ENCODE peak calls at places on chromosomes 4 and X, in four cellular contexts. C, H, U and R are unnamed samples.

GRCh38 chrX:131841496-131842410 is 181.3 kb upstream of the STK26 start:
- DNase-seq in C (peak; percentile 39), H (peak; percentile 54), U (peak; percentile 22), R (peak; percentile 15)

GRCh38 chr4:181308476-181309170 is 934.6 kb upstream of the TENM3 start:
- DNase-seq in C (no peak), H (no peak), U (no peak), R (no peak)

GRCh38 chrX:74523224-74523623 is 91.2 kb downstream of the RLIM start:
- DNase-seq in C (peak; percentile 41), H (no peak), U (no peak), R (no peak)

GRCh38 chr4:169254546-169254983 is 16.2 kb downstream of the SH3RF1 start:
- DNase-seq in C (peak; percentile 72), H (peak; percentile 45), U (peak; percentile 28), R (no peak)

GRCh38 chrX:153779891-153780677 is 757 bp upstream of the SRPK3 start:
- DNase-seq in C (no peak), H (no peak), U (no peak), R (no peak)

GRCh38 chrX:101958139-101958538 is 26.3 kb upstream of the ZMAT1 start:
- DNase-seq in C (no peak), H (peak; percentile 1), U (no peak), R (no peak)

GRCh38 chrX:31371956-31372355 is 300.1 kb upstream of the FTHL17 start:
- DNase-seq in C (no peak), H (no peak), U (no peak), R (no peak)

GRCh38 chr4:108060164-108060563 is 70.5 kb downstream of the HADH start:
- DNase-seq in C (no peak), H (peak; percentile 22), U (no peak), R (no peak)

GRCh38 chrX:39249999-39250398 is 448.7 kb downstream of the MID1IP1 start:
- DNase-seq in C (no peak), H (no peak), U (no peak), R (no peak)

GRCh38 chr4:100838286-100838685 is 320.5 kb upstream of the EMCN start:
- DNase-seq in C (no peak), H (no peak), U (no peak), R (peak; percentile 40)

GRCh38 chr4:5141802-5142201 is 90.5 kb downstream of the STK32B start:
- DNase-seq in C (no peak), H (no peak), U (no peak), R (no peak)

GRCh38 chr4:5143940-5144339 is 92.7 kb downstream of the STK32B start:
- DNase-seq in C (no peak), H (no peak), U (no peak), R (no peak)

GRCh38 chr4:5143306-5143861 is 92.1 kb downstream of the STK32B start:
- DNase-seq in C (no peak), H (no peak), U (no peak), R (no peak)

GRCh38 chr4:5144384-5144783 is 93.1 kb downstream of the STK32B start:
- DNase-seq in C (no peak), H (no peak), U (no peak), R (no peak)

DNA sequence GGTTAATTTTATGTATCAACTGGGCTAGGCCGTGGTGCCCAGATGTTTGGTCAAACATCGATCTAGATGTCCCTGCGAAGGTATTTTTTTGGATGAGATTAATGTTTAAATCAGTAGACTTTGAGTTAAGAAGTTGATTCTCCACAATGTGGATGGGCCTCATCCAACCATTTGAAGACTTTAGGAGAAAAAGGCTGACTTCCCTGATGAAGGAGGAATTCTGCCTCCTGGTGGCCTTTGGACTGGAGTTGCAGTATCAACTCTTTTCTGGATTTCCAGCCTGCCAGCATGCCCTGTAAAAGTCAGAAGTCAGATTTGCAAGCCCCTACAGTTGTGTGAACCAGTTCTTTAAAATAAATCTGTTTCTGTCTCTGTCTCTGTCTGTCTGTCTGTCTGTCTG is 91.4 kb downstream of the STK32B start:
- DNase-seq in C (no peak), H (peak; percentile 12), U (peak; percentile 48), R (no peak)
- TF ChIP-seq CTCF in C (peak; percentile 28), H (peak; percentile 47), U (peak; percentile 45), R (no peak)

GRCh38 chr4:99205104-99205979 is 13.7 kb downstream of the ADH6 start:
- DNase-seq in C (peak; percentile 65), H (no peak), U (peak; percentile 60), R (no peak)
- TF ChIP-seq CTCF in C (peak; percentile 35), H (no peak), U (no peak), R (peak; percentile 61)

GRCh38 chrX:54246866-54247265 is 63.8 kb upstream of the FAM120C start:
- DNase-seq in C (no peak), H (no peak), U (no peak), R (no peak)
- TF ChIP-seq CTCF in C (no peak), H (no peak), U (no peak), R (no peak)

GRCh38 chr4:76984788-76985211 is 35.2 kb downstream of the SEPTIN11 start:
- DNase-seq in C (peak; percentile 62), H (peak; percentile 80), U (peak; percentile 85), R (no peak)

GRCh38 chr4:76984127-76984526 is 34.6 kb downstream of the SEPTIN11 start:
- DNase-seq in C (no peak), H (peak; percentile 24), U (peak; percentile 39), R (no peak)

GRCh38 chr4:76981649-76982048 is 32.1 kb downstream of the SEPTIN11 start:
- DNase-seq in C (no peak), H (no peak), U (no peak), R (no peak)

GRCh38 chr4:76980280-76980679 is 30.7 kb downstream of the SEPTIN11 start:
- DNase-seq in C (no peak), H (no peak), U (no peak), R (no peak)

GRCh38 chr4:76982638-76983579 is 33.4 kb downstream of the SEPTIN11 start:
- DNase-seq in C (no peak), H (no peak), U (no peak), R (no peak)
- TF ChIP-seq CTCF in C (no peak), H (no peak), U (no peak), R (peak; percentile 19)

GRCh38 chrX:16772460-16772859 is 13.8 kb upstream of the TXLNG start:
- DNase-seq in C (no peak), H (no peak), U (no peak), R (peak; percentile 10)
- TF ChIP-seq CTCF in C (no peak), H (no peak), U (no peak), R (no peak)

GRCh38 chr4:39910064-39910463 is 67.6 kb downstream of the PDS5A start:
- DNase-seq in C (no peak), H (no peak), U (no peak), R (no peak)
- TF ChIP-seq CTCF in C (no peak), H (no peak), U (no peak), R (no peak)

DNA sequence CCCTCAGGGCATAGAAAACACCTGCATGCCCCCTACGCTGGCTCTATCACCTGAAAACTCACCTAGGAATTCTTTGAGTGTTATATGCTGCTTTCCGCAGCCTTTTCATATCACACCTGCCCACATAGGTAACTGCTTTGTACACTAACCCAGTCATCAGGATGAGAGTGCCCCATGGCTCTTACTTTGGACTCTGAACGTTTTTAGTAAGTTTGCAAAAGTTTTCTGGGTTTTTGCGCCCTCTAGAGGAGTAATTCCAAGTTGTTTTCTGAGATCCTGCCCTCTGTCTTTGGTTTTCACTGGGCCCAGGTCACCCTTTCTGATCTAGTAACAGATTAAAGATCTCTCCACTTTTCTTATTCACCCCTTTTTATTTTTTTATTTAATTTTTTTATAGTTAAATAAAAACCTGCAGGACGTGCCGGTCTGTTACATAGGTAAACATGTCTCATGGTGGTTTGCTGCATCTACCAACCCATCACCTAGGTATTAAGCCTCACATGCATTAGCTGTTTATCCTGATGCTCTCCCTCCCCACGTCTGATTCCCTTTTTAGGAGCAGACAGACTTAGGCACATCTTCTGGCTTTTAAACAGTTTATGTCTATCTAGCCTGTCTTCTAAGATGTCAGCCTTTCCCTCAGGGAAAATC is 139.2 kb downstream of the NWD2 start:
- DNase-seq in C (no peak), H (peak; percentile 16), U (no peak), R (no peak)
- TF ChIP-seq CTCF in C (peak; percentile 52), H (peak; percentile 63), U (no peak), R (peak; percentile 87)